ENCODE peak calls at places on chromosomes 7 and 10, in six cellular contexts. G is CD8-positive, alpha-beta T cell; W is esophagus squamous epithelium; D is lower lobe of right lung; U is tibial artery; L is hepatocyte. J is an unnamed sample.

GRCh38 chr7:21364838-21365267 is 63.0 kb upstream of the SP4 start:
- DNase-seq in D (no peak), U (no peak), L (no peak), W (no peak), G (no peak), J (no peak)

GRCh38 chr7:51477819-51478218 is 161.2 kb upstream of the COBL start:
- DNase-seq in G (no peak), U (no peak), W (no peak), D (no peak), L (no peak), J (no peak)

GRCh38 chr7:100589341-100589935 is 3.3 kb downstream of the FBXO24 start:
- DNase-seq in L (no peak), U (no peak), D (peak; percentile 36), G (no peak), W (no peak), J (no peak)

GRCh38 chr10:56346845-56347415 is 14.1 kb downstream of the ZWINT start:
- DNase-seq in L (no peak), D (no peak), W (no peak), U (no peak), G (no peak), J (no peak)

GRCh38 chr10:19932806-19933371 is 116.7 kb downstream of the PLXDC2 start:
- DNase-seq in W (no peak), L (no peak), D (no peak), U (no peak), G (no peak), J (no peak)

GRCh38 chr7:51234139-51234538 is 82.5 kb downstream of the COBL start:
- DNase-seq in W (no peak), L (no peak), D (no peak), U (no peak), G (no peak), J (no peak)

GRCh38 chr7:97868314-97868713 is 3.9 kb downstream of the ASNS start:
- DNase-seq in G (no peak), U (no peak), D (no peak), W (no peak), L (no peak), J (no peak)

GRCh38 chr10:22978918-22979317 is 51.1 kb downstream of the ARMC3 start:
- DNase-seq in L (no peak), G (no peak), W (no peak), U (no peak), D (no peak), J (no peak)

GRCh38 chr10:27433976-27434375 is 70.1 kb upstream of the RAB18 start:
- DNase-seq in U (no peak), G (no peak), D (no peak), W (no peak), L (no peak), J (no peak)

GRCh38 chr10:93062499-93063216 is 2.1 kb downstream of the CYP26C1 start:
- DNase-seq in D (peak; percentile 57), U (no peak), W (no peak), G (no peak), L (peak; percentile 63), J (peak; percentile 33)

GRCh38 chr10:108663551-108663950 is 1259.8 kb downstream of the XPNPEP1 start:
- DNase-seq in L (no peak), W (no peak), G (no peak), U (no peak), D (no peak), J (no peak)

GRCh38 chr10:42970451-42971250 is 106.2 kb upstream of the RET start:
- DNase-seq in U (peak; percentile 55), L (no peak), W (no peak), D (peak; percentile 37), G (no peak), J (peak; percentile 11)

GRCh38 chr7:542935-543789 is 23.5 kb upstream of the PDGFA start:
- DNase-seq in G (no peak), L (peak; percentile 61), D (peak; percentile 39), U (peak; percentile 88), W (no peak), J (no peak)

GRCh38 chr7:57176928-57177635 is 44.8 kb upstream of the ZNF479 start:
- DNase-seq in D (no peak), U (no peak), W (no peak), G (no peak), L (no peak), J (no peak)

GRCh38 chr10:102808380-102808779 is 28.8 kb downstream of the CYP17A1 start:
- DNase-seq in U (no peak), W (no peak), G (no peak), D (no peak), L (no peak), J (no peak)

DNA sequence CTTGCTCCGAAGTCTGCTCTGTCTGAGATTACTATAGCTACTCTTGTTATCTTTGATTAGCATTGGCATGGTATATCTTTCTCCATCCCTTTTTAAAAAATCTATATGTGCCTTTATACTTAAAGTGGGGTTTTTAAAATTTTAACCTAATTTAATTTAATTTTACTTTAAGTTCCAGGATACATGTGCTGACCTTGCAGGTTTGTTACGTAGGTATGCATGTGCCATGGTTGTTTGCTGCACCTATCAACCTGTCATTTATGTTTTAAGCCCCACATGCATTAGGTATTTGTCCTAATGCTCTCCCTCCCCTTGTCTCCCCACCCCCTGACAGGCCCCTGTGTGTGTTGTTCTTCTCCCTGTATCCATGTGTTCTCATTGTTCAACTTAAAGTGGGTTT is 54.6 kb downstream of the TBC1D12 start:
- DNase-seq in D (no peak), L (no peak), U (no peak), W (no peak), G (no peak), J (no peak)
- TF ChIP-seq CTCF in D (no peak), L (no peak), U (no peak), W (no peak), G (no peak), J (no peak)

GRCh38 chr7:155058861-155059355 is 11.2 kb upstream of the HTR5A start:
- DNase-seq in W (no peak), U (no peak), G (no peak), D (no peak), L (no peak), J (no peak)
- H3K9me3 ChIP-seq in W (no peaks in the 10 kb centered on the region), U (no peaks in the 10 kb centered on the region), G (no peaks in the 10 kb centered on the region), D (no peaks in the 10 kb centered on the region), L (no peaks in the 10 kb centered on the region), J (no peaks in the 10 kb centered on the region)

DNA sequence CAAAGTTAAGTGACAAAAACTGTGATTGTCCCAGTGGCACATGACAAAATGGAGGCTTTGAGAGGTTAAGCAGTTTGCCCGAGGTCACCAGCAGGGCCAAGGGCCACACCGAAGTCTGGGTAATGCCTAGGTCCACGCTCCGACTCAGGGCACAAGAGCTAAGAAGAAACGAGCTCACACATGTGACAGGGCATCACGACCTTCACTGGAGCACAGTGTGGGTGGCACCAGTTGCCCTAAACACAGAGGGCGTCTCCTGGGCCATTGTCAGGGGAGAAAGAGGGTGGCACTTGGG is 110.4 kb downstream of the OAT start:
- DNase-seq in L (no peak), D (no peak), G (no peak), U (no peak), W (no peak), J (no peak)
- H3K4me3 ChIP-seq in L (no peak overlapping the region), D (no peak overlapping the region), G (no peak overlapping the region), U (no peak overlapping the region), W (no peak overlapping the region), J (no peak overlapping the region)

GRCh38 chr10:31912289-31912688 is 16.3 kb downstream of the ARHGAP12 start:
- DNase-seq in L (peak; percentile 11), G (no peak), U (no peak), D (no peak), W (no peak), J (no peak)
- TF ChIP-seq CTCF in L (no peak), G (no peak), U (no peak), D (no peak), W (no peak), J (no peak)

GRCh38 chr7:53035499-53036412 is at the start of gene POM121L12:
- DNase-seq in W (no peak), L (no peak), D (no peak), G (no peak), U (no peak), J (no peak)
- H3K9me3 ChIP-seq in W (peaks cover 6% of the 10 kb centered on the region), L (no peaks in the 10 kb centered on the region), D (no peaks in the 10 kb centered on the region), G (no peaks in the 10 kb centered on the region), U (no peaks in the 10 kb centered on the region), J (no peaks in the 10 kb centered on the region)

J was measured in colonic mucosa.